ENCODE peak calls at places on chromosomes 7 and 10, in four cellular contexts. U, Q, N and E are unnamed samples. For H3K27me3, the result is how much of the 10 kb centered on the place peaks cover.

GRCh38 chr7:100493476-100494264 is 9.9 kb downstream of the NYAP1 start:
- DNase-seq in Q (peak), U (no peak), N (no peak), E (peak)

GRCh38 chr7:140348161-140348849 is 50.0 kb downstream of the SLC37A3 start:
- DNase-seq in U (no peak), Q (no peak), N (no peak), E (no peak)

GRCh38 chr7:54161621-54162020 is 380.6 kb upstream of the VSTM2A start:
- DNase-seq in N (no peak), Q (no peak), U (no peak), E (no peak)

GRCh38 chr7:2042650-2043049 is 190.1 kb downstream of the MAD1L1 start:
- DNase-seq in N (peak), Q (peak), U (no peak), E (no peak)

GRCh38 chr7:124459101-124460052 is 306.2 kb downstream of the GPR37 start:
- DNase-seq in Q (no peak), U (no peak), N (peak), E (no peak)

GRCh38 chr7:135714534-135715009 is 13.4 kb downstream of the SLC13A4 start:
- DNase-seq in Q (no peak), U (peak), N (no peak), E (no peak)

GRCh38 chr7:68613405-68613804 is 984.9 kb upstream of the AUTS2 start:
- DNase-seq in Q (no peak), U (no peak), N (no peak), E (no peak)

GRCh38 chr10:127405221-127405620 is 143.9 kb upstream of the NPS start:
- DNase-seq in U (no peak), N (no peak), Q (no peak), E (no peak)

GRCh38 chr10:124696446-124697392 is 47.5 kb downstream of the FAM53B start:
- DNase-seq in Q (no peak), N (no peak), U (no peak), E (peak)

GRCh38 chr10:89342219-89342966 is 14.6 kb downstream of the IFIT3 start:
- DNase-seq in Q (no peak), U (no peak), N (peak), E (no peak)

GRCh38 chr7:117323585-117323876 is 673 bp upstream of the WNT2 start:
- DNase-seq in N (no peak), U (no peak), Q (no peak), E (no peak)

GRCh38 chr7:7640221-7641128 is at the start of gene UMAD1:
- DNase-seq in U (peak), N (peak), Q (peak), E (peak)

GRCh38 chr10:43376828-43377227 is 5.4 kb downstream of the FXYD4 start:
- DNase-seq in Q (no peak), N (no peak), U (no peak), E (no peak)

GRCh38 chr10:110566472-110567200 is 859 bp upstream of the SMC3 start:
- DNase-seq in Q (no peak), U (no peak), N (no peak), E (no peak)

GRCh38 chr7:118753464-118753863 is 529.0 kb downstream of the ANKRD7 start:
- DNase-seq in Q (no peak), U (no peak), N (no peak), E (no peak)

GRCh38 chr7:28165971-28166955 is 14.3 kb downstream of the JAZF1 start:
- DNase-seq in Q (no peak), U (no peak), N (no peak), E (no peak)

GRCh38 chr10:3111626-3112220 is 44.4 kb downstream of the PFKP start:
- DNase-seq in U (no peak), Q (no peak), N (no peak), E (no peak)

GRCh38 chr10:36366843-36367242 is 724.7 kb upstream of the FZD8 start:
- DNase-seq in N (no peak), Q (no peak), U (no peak), E (no peak)

GRCh38 chr10:88270061-88270808 is 312.9 kb downstream of the RNLS start:
- DNase-seq in Q (no peak), U (no peak), N (no peak), E (no peak)
- H3K4me3 ChIP-seq in Q (no peak), U (no peak), N (no peak), E (no peak)

GRCh38 chr10:60453031-60453430 is 63.4 kb upstream of the ANK3 start:
- DNase-seq in N (no peak), Q (no peak), U (no peak), E (no peak)
- H3K27ac ChIP-seq in N (no peak), Q (no peak), U (no peak), E (no peak)

DNA sequence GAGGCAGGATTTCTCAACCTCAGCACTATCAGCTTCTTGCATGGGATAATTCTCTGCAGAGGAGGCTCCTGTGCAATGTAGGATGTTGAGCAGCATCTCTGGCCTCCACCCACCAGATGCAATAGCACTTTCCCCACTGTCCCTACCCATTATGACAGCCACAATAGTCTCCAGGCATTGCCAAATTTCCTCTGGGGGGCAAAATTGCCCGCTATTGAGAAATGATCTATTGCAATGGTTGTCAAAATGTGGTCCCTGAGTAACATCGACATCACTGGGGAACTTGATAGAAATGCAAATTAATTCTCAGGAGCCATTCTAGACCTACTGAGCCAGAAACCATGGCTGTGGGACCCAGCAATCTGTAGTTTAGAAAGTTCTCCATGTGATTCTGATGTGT is 7.0 kb downstream of the KCNK18 start:
- DNase-seq in N (no peak), Q (no peak), U (no peak), E (no peak)
- H3K27me3 ChIP-seq in N (under half), Q (under half), U (under half), E (under half)

DNA sequence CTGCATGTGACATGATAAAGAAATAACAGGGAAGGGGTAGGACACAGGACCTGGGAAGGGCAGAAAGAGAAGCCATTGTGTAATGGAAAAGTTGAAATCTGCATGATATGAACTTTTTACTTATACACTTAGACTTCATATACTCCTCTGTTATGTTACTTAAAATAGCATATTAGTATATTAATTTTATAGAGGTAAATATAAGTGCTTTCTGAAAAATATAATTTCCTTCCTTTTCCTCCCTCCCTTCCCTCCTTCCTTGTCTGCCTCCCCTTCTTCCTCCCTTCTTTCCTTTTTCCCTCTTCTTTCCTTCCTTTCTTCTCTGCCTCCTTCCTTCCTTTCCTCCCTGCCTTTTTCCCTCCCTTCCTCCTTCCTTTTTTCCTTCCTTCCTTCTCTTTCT is 363.7 kb downstream of the CALN1 start:
- DNase-seq in Q (no peak), N (no peak), U (no peak), E (no peak)
- H3K4me3 ChIP-seq in Q (no peak), N (no peak), U (no peak), E (no peak)

DNA sequence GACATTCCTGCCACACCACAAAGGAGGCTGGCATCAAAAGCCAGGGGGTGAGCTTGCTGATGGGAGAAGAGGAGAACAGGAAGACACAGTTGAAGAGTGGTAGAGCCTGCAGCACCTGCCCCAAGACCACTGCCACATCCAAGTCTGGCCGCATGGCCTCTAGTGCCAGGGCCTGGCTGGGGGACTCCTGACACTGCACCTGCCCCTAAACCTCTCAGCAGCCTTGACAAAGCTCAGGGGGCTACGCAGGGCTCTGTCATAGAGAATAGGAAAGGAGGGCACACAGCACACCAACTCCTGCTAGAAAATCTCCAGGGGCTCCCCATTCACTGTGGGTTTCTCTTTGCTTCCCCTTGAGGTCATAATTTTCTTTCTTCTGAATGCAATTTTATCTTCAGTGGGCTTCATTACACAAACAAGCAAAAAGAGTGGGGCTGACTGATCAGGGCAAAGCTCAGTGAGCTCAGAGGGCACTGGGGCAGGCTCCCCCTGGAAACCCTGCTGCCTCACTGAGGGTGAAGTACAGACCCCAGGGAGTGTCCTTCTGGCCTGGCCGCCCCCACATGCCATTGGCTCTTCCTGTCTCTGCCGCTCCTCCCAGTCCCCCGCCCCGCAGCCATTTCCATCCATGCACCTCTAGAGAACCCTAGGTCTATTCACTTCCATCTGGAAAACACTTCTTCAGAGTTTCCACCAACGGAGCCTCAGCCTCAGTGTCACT is 37.2 kb downstream of the VOPP1 start:
- DNase-seq in N (no peak), Q (no peak), U (no peak), E (no peak)
- H3K27ac ChIP-seq in N (no peak), Q (no peak), U (no peak), E (peak)